ENCODE peak calls at places on chromosomes 16 and 17, in four cellular contexts. P, Q, Z and D are unnamed samples. For H3K79me2, the result is how much of the 10 kb centered on the place peaks cover.

GRCh38 chr16:263182-263774 is 12.5 kb downstream of the RGS11 start:
- DNase-seq in P (no peak), Q (no peak), Z (no peak), D (no peak)

GRCh38 chr17:39175695-39176093 is 9.7 kb upstream of the ARL5C start:
- DNase-seq in P (no peak), Q (no peak), Z (no peak), D (peak)

GRCh38 chr17:29143894-29144293 is 36.3 kb downstream of the MYO18A start:
- DNase-seq in P (peak), Q (no peak), Z (peak), D (peak)

GRCh38 chr16:25109643-25110042 is 1.9 kb upstream of the LCMT1 start:
- DNase-seq in P (no peak), Q (no peak), Z (peak), D (no peak)

GRCh38 chr16:71500964-71501363 is 11.8 kb upstream of the ZNF19 start:
- DNase-seq in P (no peak), Q (no peak), Z (no peak), D (no peak)

GRCh38 chr17:7858487-7858832 is 657 bp downstream of the CYB5D1 start:
- DNase-seq in P (peak), Q (no peak), Z (peak), D (peak)

GRCh38 chr17:74921769-74922168 is 1.3 kb downstream of the USH1G start:
- DNase-seq in P (no peak), Q (no peak), Z (no peak), D (peak)

GRCh38 chr16:79814124-79814523 is 213.6 kb upstream of the MAF start:
- DNase-seq in P (no peak), Q (no peak), Z (no peak), D (no peak)

GRCh38 chr16:85720319-85720637 is 30.6 kb downstream of the C16orf74 start:
- DNase-seq in P (no peak), Q (no peak), Z (no peak), D (no peak)

GRCh38 chr17:83024205-83024971 is 55.0 kb upstream of the METRNL start:
- DNase-seq in P (no peak), Q (no peak), Z (no peak), D (peak)

GRCh38 chr16:49562228-49562627 is 188.6 kb downstream of the C16orf78 start:
- DNase-seq in P (no peak), Q (no peak), Z (no peak), D (no peak)

GRCh38 chr17:77281024-77281903 is 140.5 kb downstream of the SEC14L1 start:
- DNase-seq in P (peak), Q (peak), Z (peak), D (peak)

GRCh38 chr16:68696514-68696913 is 40.6 kb upstream of the CDH1 start:
- DNase-seq in P (no peak), Q (no peak), Z (no peak), D (no peak)

GRCh38 chr16:57892041-57892440 is 78.9 kb downstream of the CNGB1 start:
- DNase-seq in P (no peak), Q (no peak), Z (no peak), D (no peak)

GRCh38 chr17:77808663-77809425 is 149.7 kb upstream of the TNRC6C start:
- DNase-seq in P (no peak), Q (no peak), Z (no peak), D (no peak)

GRCh38 chr17:58084317-58084981 is 1.2 kb downstream of the DYNLL2 start:
- DNase-seq in P (peak), Q (peak), Z (peak), D (peak)

GRCh38 chr16:69909760-69910159 is 41.4 kb upstream of the CLEC18A start:
- DNase-seq in P (no peak), Q (no peak), Z (no peak), D (no peak)
- H2BK120ac ChIP-seq in P (no peak), Q (no peak), Z (no peak), D (no peak)

GRCh38 chr17:46139365-46140210 is 53.6 kb downstream of the KANSL1 start:
- DNase-seq in P (no peak), Q (no peak), Z (no peak), D (no peak)
- H3K79me2 ChIP-seq in P (half or more), Q (half or more), Z (under half), D (half or more)

GRCh38 chr16:54585966-54586365 is 299.4 kb upstream of the IRX3 start:
- DNase-seq in P (no peak), Q (no peak), Z (no peak), D (no peak)

GRCh38 chr16:54585094-54585493 is 298.5 kb upstream of the IRX3 start:
- DNase-seq in P (no peak), Q (no peak), Z (no peak), D (no peak)

GRCh38 chr16:54586474-54587175 is 300.0 kb upstream of the IRX3 start:
- DNase-seq in P (no peak), Q (no peak), Z (no peak), D (no peak)

GRCh38 chr16:54584121-54584520 is 297.5 kb upstream of the IRX3 start:
- DNase-seq in P (no peak), Q (no peak), Z (peak), D (no peak)

GRCh38 chr16:54582631-54583250 is 296.2 kb upstream of the IRX3 start:
- DNase-seq in P (no peak), Q (no peak), Z (no peak), D (no peak)
- H2BK120ac ChIP-seq in P (no peak), Q (no peak), Z (no peak), D (no peak)

GRCh38 chr17:47905221-47905733 is 9.2 kb downstream of the SP2 start:
- DNase-seq in P (peak), Q (no peak), Z (no peak), D (no peak)
- H3K79me2 ChIP-seq in P (under half), Q (under half), Z (under half), D (under half)